ENCODE peak calls at places on chromosomes 6 and 20, in five cellular contexts. One of them, this sample, is unnamed.

GRCh38 chr6:75532521-75532920 is 38.9 kb upstream of the FILIP1 start:
- DNase-seq in CD8-positive, alpha-beta T cell: no peak
- DNase-seq in AG09319: no peak
- DNase-seq in NCI-H748 treated with DMSO at 0.1 percent for 48 hours: no peak
- DNase-seq in HEK293T: no peak
- DNase-seq in this sample: no peak

GRCh38 chr20:43855803-43856202 is 58.8 kb upstream of the TOX2 start:
- DNase-seq in AG09319: no peak
- DNase-seq in CD8-positive, alpha-beta T cell: no peak
- DNase-seq in NCI-H748 treated with DMSO at 0.1 percent for 48 hours: no peak
- DNase-seq in HEK293T: no peak
- DNase-seq in this sample: no peak

GRCh38 chr20:7806831-7807230 is 133.4 kb downstream of the HAO1 start:
- DNase-seq in CD8-positive, alpha-beta T cell: no peak
- DNase-seq in AG09319: no peak
- DNase-seq in HEK293T: no peak
- DNase-seq in NCI-H748 treated with DMSO at 0.1 percent for 48 hours: no peak
- DNase-seq in this sample: no peak

GRCh38 chr6:109979033-109979921 is 1.2 kb downstream of the GPR6 start:
- DNase-seq in CD8-positive, alpha-beta T cell: no peak
- DNase-seq in NCI-H748 treated with DMSO at 0.1 percent for 48 hours: no peak
- DNase-seq in HEK293T: no peak
- DNase-seq in AG09319: no peak
- DNase-seq in this sample: no peak

GRCh38 chr6:127319686-127320085 is 23.7 kb downstream of the ECHDC1 start:
- DNase-seq in AG09319: no peak
- DNase-seq in CD8-positive, alpha-beta T cell: no peak
- DNase-seq in NCI-H748 treated with DMSO at 0.1 percent for 48 hours: no peak
- DNase-seq in HEK293T: no peak
- DNase-seq in this sample: no peak

GRCh38 chr6:32944265-32944664 is 3.4 kb upstream of the HLA-DMB start:
- DNase-seq in CD8-positive, alpha-beta T cell: peak
- DNase-seq in HEK293T: no peak
- DNase-seq in AG09319: no peak
- DNase-seq in NCI-H748 treated with DMSO at 0.1 percent for 48 hours: no peak
- DNase-seq in this sample: no peak

GRCh38 chr6:7761047-7761446 is 35.1 kb downstream of the BMP6 start:
- DNase-seq in NCI-H748 treated with DMSO at 0.1 percent for 48 hours: no peak
- DNase-seq in HEK293T: no peak
- DNase-seq in AG09319: peak
- DNase-seq in CD8-positive, alpha-beta T cell: no peak
- DNase-seq in this sample: no peak

GRCh38 chr6:132611616-132612015 is 12.5 kb downstream of the TAAR2 start:
- DNase-seq in HEK293T: no peak
- DNase-seq in AG09319: no peak
- DNase-seq in NCI-H748 treated with DMSO at 0.1 percent for 48 hours: no peak
- DNase-seq in CD8-positive, alpha-beta T cell: no peak
- DNase-seq in this sample: no peak

GRCh38 chr6:12490376-12490903 is 200.3 kb downstream of the EDN1 start:
- DNase-seq in CD8-positive, alpha-beta T cell: no peak
- DNase-seq in NCI-H748 treated with DMSO at 0.1 percent for 48 hours: no peak
- DNase-seq in AG09319: no peak
- DNase-seq in HEK293T: no peak
- DNase-seq in this sample: no peak

GRCh38 chr6:139287868-139288267 is 3.9 kb downstream of the TXLNB start:
- DNase-seq in CD8-positive, alpha-beta T cell: no peak
- DNase-seq in AG09319: no peak
- DNase-seq in HEK293T: no peak
- DNase-seq in NCI-H748 treated with DMSO at 0.1 percent for 48 hours: no peak
- DNase-seq in this sample: no peak

This sample was measured in adrenal gland.